ENCODE peak calls at places on chromosomes 16 and 17, in five cellular contexts. T is K562, D is A549, L is H1, V is GM12878. M is an unnamed sample.

GRCh38 chr17:7632492-7632894 is 2.6 kb downstream of the SHBG start:
- DNase-seq in L (peak; percentile 66), D (peak; percentile 79), T (peak; percentile 51), V (no peak), M (no peak)

GRCh38 chr17:57466042-57466471 is 209.7 kb downstream of the MSI2 start:
- DNase-seq in T (no peak), D (no peak), L (no peak), V (no peak), M (no peak)

GRCh38 chr17:77068915-77069314 is 71.9 kb upstream of the SEC14L1 start:
- DNase-seq in L (no peak), V (no peak), D (no peak), T (no peak), M (no peak)

GRCh38 chr17:47275245-47275984 is 21.8 kb downstream of the ITGB3 start:
- DNase-seq in T (peak; percentile 71), V (no peak), D (no peak), L (peak; percentile 80), M (no peak)

GRCh38 chr17:8122923-8123694 is 797 bp downstream of the HES7 start:
- DNase-seq in T (no peak), L (peak; percentile 69), D (peak; percentile 39), V (no peak), M (no peak)

GRCh38 chr17:21528031-21528684 is 152.0 kb downstream of the KCNJ12 start:
- DNase-seq in V (no peak), T (no peak), D (no peak), L (peak; percentile 8), M (no peak)

GRCh38 chr17:74768069-74768762 is 7.9 kb downstream of the NAT9 start:
- DNase-seq in L (no peak), D (no peak), T (no peak), V (no peak), M (no peak)

GRCh38 chr16:89324056-89325010 is 106.8 kb downstream of the ZNF778 start:
- DNase-seq in D (no peak), V (peak; percentile 90), T (no peak), L (no peak), M (no peak)

GRCh38 chr17:34619687-34620217 is 40.4 kb downstream of the TMEM132E start:
- DNase-seq in D (no peak), T (no peak), L (no peak), V (no peak), M (no peak)

GRCh38 chr17:62085511-62086408 is 20.7 kb upstream of the MED13 start:
- DNase-seq in T (peak; percentile 22), L (no peak), V (no peak), D (no peak), M (peak; percentile 79)

GRCh38 chr17:8117980-8118768 is at the start of gene ALOXE3:
- DNase-seq in T (peak; percentile 21), L (peak; percentile 72), V (no peak), D (peak; percentile 86), M (peak; percentile 49)

GRCh38 chr16:55828680-55829079 is 4.2 kb downstream of the CES1 start:
- DNase-seq in T (no peak), L (no peak), V (no peak), D (no peak), M (no peak)

GRCh38 chr17:78128616-78129384 is at the start of gene TMC6:
- DNase-seq in V (no peak), D (peak; percentile 74), L (peak; percentile 89), T (peak; percentile 94), M (peak; percentile 87)

GRCh38 chr17:81148986-81149533 is 16.2 kb upstream of the PVALEF start:
- DNase-seq in L (no peak), V (no peak), T (no peak), D (no peak), M (no peak)

GRCh38 chr17:10141436-10141835 is 57.0 kb downstream of the GAS7 start:
- DNase-seq in D (no peak), T (no peak), L (no peak), V (no peak), M (no peak)

GRCh38 chr16:83403751-83404150 is 404.0 kb upstream of the HSBP1 start:
- DNase-seq in L (no peak), T (no peak), D (no peak), V (no peak), M (no peak)

GRCh38 chr17:47009759-47010594 is 30.9 kb upstream of the RPRML start:
- DNase-seq in L (no peak), T (no peak), V (no peak), D (no peak), M (no peak)

GRCh38 chr17:40612510-40613244 is 34.9 kb downstream of the SMARCE1 start:
- DNase-seq in L (no peak), V (no peak), T (no peak), D (no peak), M (no peak)

GRCh38 chr17:82043507-82043906 is 6.0 kb upstream of the DCXR start:
- DNase-seq in D (no peak), T (no peak), L (peak; percentile 57), V (no peak), M (no peak)

GRCh38 chr17:50130778-50131317 is 888 bp upstream of the SAMD14 start:
- DNase-seq in T (no peak), L (no peak), V (no peak), D (no peak), M (peak; percentile 39)

GRCh38 chr16:22317001-22317530 is 19.9 kb downstream of the POLR3E start:
- DNase-seq in V (no peak), L (no peak), T (no peak), D (no peak), M (no peak)

GRCh38 chr17:21160401-21160800 is 33.6 kb downstream of the DHRS7B start:
- DNase-seq in D (no peak), V (no peak), T (no peak), L (no peak), M (no peak)

GRCh38 chr17:10033449-10033848 is 128.4 kb upstream of the RCVRN start:
- DNase-seq in D (no peak), L (no peak), V (no peak), T (no peak), M (no peak)

GRCh38 chr17:40530988-40531971 is 29.9 kb upstream of the TNS4 start:
- DNase-seq in D (no peak), L (no peak), V (peak; percentile 71), T (no peak), M (no peak)

GRCh38 chr17:82218349-82219075 is 5.9 kb upstream of the CCDC57 start:
- DNase-seq in V (no peak), T (no peak), D (no peak), L (no peak), M (no peak)

GRCh38 chr16:54946909-54947308 is 16.2 kb downstream of the IRX5 start:
- DNase-seq in D (no peak), L (no peak), T (no peak), V (no peak), M (no peak)

GRCh38 chr16:64589836-64590235 is 532.0 kb downstream of the CDH11 start:
- DNase-seq in D (no peak), T (no peak), V (no peak), L (no peak), M (no peak)

GRCh38 chr17:72609501-72609900 is 483.0 kb downstream of the SLC39A11 start:
- DNase-seq in V (no peak), T (no peak), D (peak; percentile 64), L (no peak), M (no peak)

GRCh38 chr16:19861811-19862327 is 22.8 kb downstream of the GPRC5B start:
- DNase-seq in D (no peak), T (no peak), V (no peak), L (peak; percentile 71), M (no peak)

GRCh38 chr17:82236142-82236971 is 7.5 kb downstream of the SLC16A3 start:
- DNase-seq in L (peak; percentile 91), T (peak; percentile 75), D (peak; percentile 80), V (no peak), M (peak; percentile 92)

GRCh38 chr16:54129810-54130209 is 156.8 kb downstream of the IRX3 start:
- DNase-seq in V (no peak), L (no peak), T (no peak), D (no peak), M (no peak)

GRCh38 chr16:87003414-87003755 is 313.8 kb downstream of the C16orf95 start:
- DNase-seq in V (no peak), D (no peak), T (no peak), L (no peak), M (no peak)

DNA sequence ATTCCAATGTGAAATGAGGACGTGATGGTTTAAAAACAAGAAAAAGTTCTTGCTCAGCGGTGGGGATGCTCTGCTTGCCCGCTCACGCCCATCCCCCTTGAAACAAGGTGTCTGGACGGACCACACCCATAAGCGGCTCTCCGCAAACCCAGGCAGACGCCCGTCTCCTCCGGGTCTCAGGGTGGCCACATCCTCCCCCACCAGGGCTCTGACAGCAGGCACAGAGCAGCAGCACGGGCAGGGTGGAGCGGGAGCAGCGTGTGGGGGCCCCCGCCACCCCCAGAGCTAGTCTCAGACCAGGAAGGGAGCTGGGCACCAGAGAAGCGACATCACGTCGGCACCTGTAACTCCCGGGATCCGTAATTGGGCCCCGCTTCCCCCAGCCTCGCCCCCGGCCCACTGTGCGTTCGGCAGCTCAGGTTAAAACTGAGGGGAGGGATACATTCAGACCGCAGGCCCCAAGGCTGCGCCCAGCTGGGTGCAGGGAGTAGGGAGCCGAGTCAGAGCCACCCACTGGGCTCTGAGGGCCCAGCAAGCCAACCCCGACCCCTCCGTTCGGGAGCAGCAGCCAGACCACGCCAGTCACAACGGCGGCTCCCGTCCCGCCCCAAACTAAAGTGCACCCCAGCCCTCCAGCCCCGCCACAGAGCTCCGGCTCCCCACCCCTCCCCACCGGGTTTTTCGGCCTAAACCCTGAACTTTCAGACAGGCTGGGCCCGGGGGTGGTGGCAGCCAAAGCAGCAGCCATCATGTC is 22.0 kb downstream of the CLUH start:
- DNase-seq in L (peak; percentile 55), D (no peak), V (no peak), T (no peak), M (no peak)
- TF ChIP-seq HDAC2 in L (no peak), D (no peak), V (no peak), T (no peak), M (no peak)

GRCh38 chr16:12147681-12148479 is 171.3 kb downstream of the SNX29 start:
- DNase-seq in L (peak; percentile 55), T (no peak), V (no peak), D (no peak), M (no peak)
- TF ChIP-seq HDAC2 in L (no peak), T (no peak), V (no peak), D (no peak), M (no peak)

DNA sequence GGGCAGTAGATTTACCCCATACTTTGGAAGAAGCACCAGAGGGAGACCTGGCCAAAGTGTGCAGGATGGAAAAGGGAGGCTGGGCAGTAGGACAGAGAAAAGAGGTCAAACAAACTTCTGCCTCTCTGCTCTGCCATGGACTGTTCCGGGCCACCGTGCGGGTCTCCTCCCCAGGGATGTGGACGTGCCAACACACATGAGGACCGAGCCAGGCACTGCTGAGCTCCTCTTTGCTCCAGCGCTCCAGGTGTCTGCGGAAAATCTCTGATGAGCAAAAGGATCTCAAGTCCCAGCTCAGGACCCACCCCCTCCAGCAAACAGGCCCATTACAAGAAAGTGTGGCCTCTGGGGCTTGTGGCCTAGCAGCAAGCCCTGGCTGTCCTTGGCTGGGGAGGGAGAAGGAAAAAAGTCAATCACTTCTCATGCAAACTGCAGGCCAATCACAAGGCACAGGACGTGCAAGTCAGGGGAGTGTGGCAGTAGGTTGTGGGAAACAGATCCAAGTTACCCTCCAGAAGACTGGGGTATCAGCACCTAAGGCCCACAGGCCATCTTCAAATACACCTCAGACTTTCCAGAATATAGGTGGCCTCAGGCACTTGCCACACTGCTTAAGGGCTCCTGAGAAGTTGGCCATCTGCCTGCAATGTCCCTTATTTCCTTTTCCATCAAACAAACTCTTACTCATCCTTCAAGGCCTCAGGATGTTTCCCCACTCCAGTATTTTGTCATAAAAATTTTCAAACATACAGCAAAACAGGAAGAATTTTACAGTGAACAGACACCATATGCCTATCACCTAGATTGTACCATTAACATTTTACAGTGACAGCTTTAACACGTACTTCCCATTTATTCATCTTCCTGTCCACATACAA is 35.9 kb upstream of the SREBF1 start:
- DNase-seq in T (no peak), V (no peak), D (no peak), L (no peak), M (no peak)
- TF ChIP-seq HDAC2 in T (no peak), V (no peak), D (no peak), L (no peak), M (no peak)

GRCh38 chr16:66058181-66058580 is 308.3 kb upstream of the CDH5 start:
- DNase-seq in T (no peak), D (no peak), L (no peak), V (no peak), M (no peak)
- TF ChIP-seq HDAC2 in T (no peak), D (no peak), L (no peak), V (no peak), M (no peak)